ENCODE peak calls at places on chromosomes 16 and 17, in four cellular contexts. B is nephron progenitor cell; V is stimulated activated CD8-positive, alpha-beta memory T cell treated with anti-CD3 and anti-CD28 coated beads, Interleukin-12 subunit alpha, Interleukin-12 subunit beta, amount 100 ng/mL, for 1 hour; Q is progenitor cell of endocrine pancreas. X is an unnamed sample.
A peak's percentile ranks its signal among the peaks of the same experiment; 100 is the strongest.

GRCh38 chr16:81738831-81739496 is 40.1 kb upstream of the PLCG2 start:
- DNase-seq in B (no peak), V (no peak), Q (no peak), X (no peak)

GRCh38 chr16:65510850-65511249 is 389.0 kb upstream of the CDH11 start:
- DNase-seq in B (no peak), V (no peak), Q (no peak), X (no peak)

GRCh38 chr17:78879679-78880186 is 23.3 kb downstream of the CEP295NL start:
- DNase-seq in B (peak; percentile 35), V (no peak), Q (no peak), X (no peak)

GRCh38 chr17:5097101-5097834 is 14.4 kb downstream of the ZNF232 start:
- DNase-seq in B (peak; percentile 74), V (peak; percentile 25), Q (peak; percentile 50), X (peak; percentile 83)

GRCh38 chr17:14359251-14359939 is 58.5 kb downstream of the HS3ST3B1 start:
- DNase-seq in B (no peak), V (no peak), Q (no peak), X (no peak)

GRCh38 chr16:2043296-2043979 is 4.2 kb downstream of the NTHL1 start:
- DNase-seq in B (no peak), V (no peak), Q (no peak), X (peak; percentile 13)

GRCh38 chr17:10226930-10227695 is 28.7 kb upstream of the GAS7 start:
- DNase-seq in B (peak; percentile 59), V (peak; percentile 30), Q (peak; percentile 19), X (peak; percentile 57)

GRCh38 chr16:87642491-87642890 is 40.2 kb downstream of the JPH3 start:
- DNase-seq in B (no peak), V (no peak), Q (no peak), X (no peak)

GRCh38 chr17:35088647-35088910 is 25.1 kb upstream of the RFFL start:
- DNase-seq in B (no peak), V (no peak), Q (no peak), X (no peak)

GRCh38 chr17:1029196-1029911 is 32.4 kb downstream of the TIMM22 start:
- DNase-seq in B (no peak), V (no peak), Q (no peak), X (no peak)

GRCh38 chr17:12421646-12422306 is 243.9 kb upstream of the MYOCD start:
- DNase-seq in B (no peak), V (no peak), Q (no peak), X (no peak)

GRCh38 chr17:45090711-45091110 is 29.6 kb downstream of the NMT1 start:
- DNase-seq in B (no peak), V (no peak), Q (no peak), X (no peak)

GRCh38 chr17:27496501-27496943 is 40.3 kb downstream of the KSR1 start:
- DNase-seq in B (peak; percentile 42), V (no peak), Q (peak; percentile 56), X (no peak)

GRCh38 chr17:45236002-45236606 is 14.4 kb downstream of the FMNL1 start:
- DNase-seq in B (no peak), V (no peak), Q (no peak), X (no peak)

GRCh38 chr16:63663155-63663554 is 1458.7 kb downstream of the CDH11 start:
- DNase-seq in B (no peak), V (no peak), Q (no peak), X (no peak)

GRCh38 chr16:48426244-48427135 is 41.3 kb upstream of the SIAH1 start:
- DNase-seq in B (no peak), V (no peak), Q (no peak), X (no peak)

GRCh38 chr17:77847211-77848085 is 111.1 kb upstream of the TNRC6C start:
- DNase-seq in B (no peak), V (no peak), Q (no peak), X (no peak)

GRCh38 chr16:9092282-9092962 is 978 bp downstream of the HAPSTR1 start:
- DNase-seq in B (peak; percentile 55), V (no peak), Q (peak; percentile 34), X (peak; percentile 41)

GRCh38 chr17:72338847-72339790 is 218.3 kb downstream of the SOX9 start:
- DNase-seq in B (no peak), V (no peak), Q (no peak), X (no peak)

GRCh38 chr16:4790261-4790660 is 2.1 kb upstream of the SEPTIN12 start:
- DNase-seq in B (no peak), V (no peak), Q (no peak), X (no peak)

GRCh38 chr16:50006954-50007353 is 18.1 kb upstream of the CNEP1R1 start:
- DNase-seq in B (no peak), V (no peak), Q (no peak), X (no peak)

GRCh38 chr17:36935681-36936454 is 1.4 kb upstream of the LHX1 start:
- DNase-seq in B (no peak), V (no peak), Q (no peak), X (peak; percentile 29)

GRCh38 chr16:27067138-27067537 is 411 bp downstream of the C16orf82 start:
- DNase-seq in B (peak; percentile 73), V (no peak), Q (no peak), X (peak; percentile 68)

GRCh38 chr16:31860508-31860907 is 13.1 kb upstream of the ZNF267 start:
- DNase-seq in B (no peak), V (no peak), Q (no peak), X (no peak)

GRCh38 chr17:1560582-1561170 is 1.9 kb downstream of the PITPNA start:
- DNase-seq in B (no peak), V (no peak), Q (no peak), X (no peak)

GRCh38 chr17:61393904-61394629 is 5.6 kb upstream of the TBX2 start:
- DNase-seq in B (no peak), V (no peak), Q (no peak), X (peak; percentile 13)

GRCh38 chr16:11783319-11784047 is 13.6 kb downstream of the ZC3H7A start:
- DNase-seq in B (no peak), V (no peak), Q (no peak), X (no peak)

GRCh38 chr16:87735270-87736002 is 30.4 kb downstream of the KLHDC4 start:
- DNase-seq in B (no peak), V (no peak), Q (no peak), X (no peak)

GRCh38 chr16:77191259-77191969 is 424 bp downstream of the MON1B start:
- DNase-seq in B (peak; percentile 29), V (peak; percentile 9), Q (no peak), X (no peak)

GRCh38 chr17:3015890-3016289 is 47.5 kb downstream of the OR1D5 start:
- DNase-seq in B (no peak), V (no peak), Q (no peak), X (no peak)

GRCh38 chr17:72556944-72557826 is 436.4 kb downstream of the SOX9 start:
- DNase-seq in B (peak; percentile 78), V (peak; percentile 39), Q (peak; percentile 65), X (peak; percentile 84)

GRCh38 chr17:49104511-49105074 is 28.0 kb upstream of the B4GALNT2 start:
- DNase-seq in B (no peak), V (no peak), Q (no peak), X (no peak)

GRCh38 chr16:3575491-3575890 is 1.7 kb downstream of the NLRC3 start:
- DNase-seq in B (no peak), V (no peak), Q (no peak), X (no peak)

GRCh38 chr17:67481808-67482207 is 104.7 kb downstream of the PITPNC1 start:
- DNase-seq in B (no peak), V (no peak), Q (no peak), X (no peak)

X was measured in glutamatergic neuron.